ENCODE peak calls at places on chromosome 15, in four cellular contexts. Y is GM23338, H is stomach, L is body of pancreas. F is an unnamed sample.

GRCh38 chr15:81002254-81003022 is 1.7 kb downstream of the TLNRD1 start:
- DNase-seq in Y (peak; percentile 66), H (no peak), L (peak; percentile 26), F (peak; percentile 82)

GRCh38 chr15:41276821-41277220 is 45.8 kb downstream of the CHP1 start:
- DNase-seq in H (no peak), L (no peak), Y (no peak), F (no peak)

GRCh38 chr15:31024979-31025378 is 33.6 kb upstream of the MTMR10 start:
- DNase-seq in L (no peak), Y (no peak), H (no peak), F (no peak)

GRCh38 chr15:94385441-94385840 is 154.1 kb downstream of the MCTP2 start:
- DNase-seq in Y (no peak), L (no peak), H (no peak), F (no peak)

GRCh38 chr15:70362911-70363310 is 265.2 kb upstream of the TLE3 start:
- DNase-seq in L (peak; percentile 60), H (peak; percentile 63), Y (peak; percentile 72), F (peak; percentile 86)

GRCh38 chr15:99347609-99348008 is 96.3 kb downstream of the LRRC28 start:
- DNase-seq in H (no peak), Y (no peak), L (no peak), F (no peak)

GRCh38 chr15:23565395-23566069 is at the start of gene MKRN3:
- DNase-seq in H (no peak), L (no peak), Y (no peak), F (no peak)

GRCh38 chr15:66784174-66784573 is 82.1 kb downstream of the SMAD6 start:
- DNase-seq in L (no peak), H (no peak), Y (no peak), F (no peak)

GRCh38 chr15:48577495-48577894 is 68.0 kb downstream of the FBN1 start:
- DNase-seq in L (no peak), H (no peak), Y (no peak), F (no peak)

GRCh38 chr15:32884136-32884535 is 166.3 kb downstream of the GREM1 start:
- DNase-seq in L (no peak), H (no peak), Y (no peak), F (no peak)

GRCh38 chr15:62149729-62150128 is 15.4 kb downstream of the C2CD4B start:
- DNase-seq in Y (no peak), H (no peak), L (no peak), F (no peak)

GRCh38 chr15:68450192-68450591 is 18.2 kb upstream of the ITGA11 start:
- DNase-seq in L (no peak), H (no peak), Y (no peak), F (no peak)

GRCh38 chr15:68821898-68822380 is 1.2 kb upstream of the ANP32A start:
- DNase-seq in Y (peak; percentile 48), H (no peak), L (peak; percentile 38), F (no peak)

GRCh38 chr15:36373549-36373948 is 205.9 kb upstream of the CDIN1 start:
- DNase-seq in H (no peak), Y (no peak), L (no peak), F (no peak)

GRCh38 chr15:89052474-89052873 is 35.8 kb upstream of the ABHD2 start:
- DNase-seq in Y (no peak), L (no peak), H (no peak), F (no peak)

GRCh38 chr15:84620626-84621025 is 19.8 kb downstream of the ZSCAN2 start:
- DNase-seq in Y (no peak), H (no peak), L (no peak), F (no peak)

GRCh38 chr15:78034495-78035191 is 42.9 kb downstream of the TBC1D2B start:
- DNase-seq in H (peak; percentile 66), Y (no peak), L (peak; percentile 68), F (no peak)

GRCh38 chr15:41462396-41462795 is 31.3 kb upstream of the ITPKA start:
- DNase-seq in H (no peak), Y (no peak), L (no peak), F (no peak)

GRCh38 chr15:99385865-99386264 is 134.6 kb downstream of the LRRC28 start:
- DNase-seq in L (peak; percentile 60), H (peak; percentile 65), Y (no peak), F (no peak)

GRCh38 chr15:38828031-38828532 is 263.5 kb upstream of the RASGRP1 start:
- DNase-seq in Y (no peak), H (no peak), L (no peak), F (no peak)

GRCh38 chr15:68310811-68311463 is 33.4 kb downstream of the FEM1B start:
- DNase-seq in H (peak; percentile 23), L (no peak), Y (no peak), F (peak; percentile 25)

GRCh38 chr15:92811514-92811913 is 88.6 kb upstream of the CHD2 start:
- DNase-seq in L (peak; percentile 83), H (no peak), Y (no peak), F (no peak)

GRCh38 chr15:67186226-67186649 is 68.2 kb downstream of the AAGAB start:
- DNase-seq in L (peak; percentile 44), H (no peak), Y (no peak), F (no peak)

GRCh38 chr15:53721334-53722087 is 38.0 kb downstream of the WDR72 start:
- DNase-seq in L (no peak), Y (no peak), H (no peak), F (no peak)

GRCh38 chr15:40815042-40815678 is 7.9 kb upstream of the DNAJC17 start:
- DNase-seq in L (peak; percentile 50), Y (no peak), H (peak; percentile 37), F (no peak)

GRCh38 chr15:90869601-90870353 is 1.4 kb downstream of the FURIN start:
- DNase-seq in H (no peak), L (peak; percentile 53), Y (peak; percentile 72), F (peak; percentile 70)
- H3K4me3 ChIP-seq in H (peak overlapping the region; percentile 93), L (no peak overlapping the region), Y (no peak overlapping the region), F (no peak overlapping the region)

DNA sequence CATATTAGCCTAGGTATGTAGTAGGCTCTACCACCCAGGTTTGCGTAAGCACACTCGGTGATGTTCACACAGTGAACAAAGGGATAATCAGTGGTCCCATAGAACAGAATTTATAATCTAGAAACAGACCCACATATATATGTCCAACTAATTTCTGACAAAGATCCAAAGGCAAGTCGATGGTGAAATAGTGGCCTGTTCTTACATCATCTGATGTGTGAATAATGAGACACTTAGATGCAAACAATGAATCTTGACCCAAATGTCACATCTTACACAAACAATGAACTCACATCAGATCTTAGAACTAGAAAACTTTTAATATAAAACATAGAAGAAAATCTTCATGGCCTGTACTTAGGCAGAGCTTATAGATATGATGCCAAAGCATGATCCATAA is 17.6 kb upstream of the TM2D3 start:
- DNase-seq in L (no peak), Y (no peak), H (no peak), F (no peak)
- H3K36me3 ChIP-seq in L (no peaks in the 10 kb centered on the region), Y (peaks cover 3% of the 10 kb centered on the region), H (peaks cover 70% of the 10 kb centered on the region), F (no peaks in the 10 kb centered on the region)

GRCh38 chr15:73078291-73078690 is 26.0 kb downstream of the NEO1 start:
- DNase-seq in Y (no peak), L (no peak), H (no peak), F (no peak)

GRCh38 chr15:73074241-73074640 is 22.0 kb downstream of the NEO1 start:
- DNase-seq in L (no peak), H (no peak), Y (no peak), F (no peak)

GRCh38 chr15:73075151-73075859 is 23.0 kb downstream of the NEO1 start:
- DNase-seq in L (no peak), H (no peak), Y (no peak), F (no peak)

GRCh38 chr15:73069109-73069508 is 16.8 kb downstream of the NEO1 start:
- DNase-seq in L (peak; percentile 58), H (no peak), Y (no peak), F (no peak)

DNA sequence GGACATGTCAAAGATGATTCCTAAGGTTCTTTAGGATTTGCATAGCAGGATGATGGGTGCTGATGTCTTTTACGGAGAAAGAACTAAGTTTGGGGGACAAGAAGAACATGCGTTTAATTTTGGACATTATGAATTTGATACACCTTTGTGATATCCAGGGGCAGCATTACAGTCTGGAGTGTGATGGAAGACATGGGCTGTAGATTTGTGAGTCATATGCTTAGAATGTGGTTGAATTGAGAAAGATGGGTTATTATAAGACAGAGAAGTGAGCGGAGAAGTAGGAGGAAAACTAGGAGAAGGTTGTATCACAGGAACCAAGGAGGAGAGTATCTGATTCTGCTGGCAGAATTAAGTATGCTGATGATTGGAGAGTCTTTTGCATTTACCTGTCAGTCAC is 20.6 kb downstream of the NEO1 start:
- DNase-seq in H (no peak), Y (no peak), L (no peak), F (no peak)
- H3K27me3 ChIP-seq in H (no peaks in the 10 kb centered on the region), Y (no peaks in the 10 kb centered on the region), L (no peaks in the 10 kb centered on the region), F (no peaks in the 10 kb centered on the region)

GRCh38 chr15:57323806-57324589 is 52.3 kb upstream of the CGNL1 start:
- DNase-seq in H (no peak), L (no peak), Y (peak; percentile 60), F (peak; percentile 83)
- H3K4me3 ChIP-seq in H (no peak overlapping the region), L (no peak overlapping the region), Y (no peak overlapping the region), F (no peak overlapping the region)

GRCh38 chr15:63699391-63699790 is 102.2 kb downstream of the FBXL22 start:
- DNase-seq in Y (no peak), H (no peak), L (no peak), F (no peak)

GRCh38 chr15:63698731-63699130 is 101.5 kb downstream of the FBXL22 start:
- DNase-seq in L (no peak), Y (no peak), H (no peak), F (no peak)

DNA sequence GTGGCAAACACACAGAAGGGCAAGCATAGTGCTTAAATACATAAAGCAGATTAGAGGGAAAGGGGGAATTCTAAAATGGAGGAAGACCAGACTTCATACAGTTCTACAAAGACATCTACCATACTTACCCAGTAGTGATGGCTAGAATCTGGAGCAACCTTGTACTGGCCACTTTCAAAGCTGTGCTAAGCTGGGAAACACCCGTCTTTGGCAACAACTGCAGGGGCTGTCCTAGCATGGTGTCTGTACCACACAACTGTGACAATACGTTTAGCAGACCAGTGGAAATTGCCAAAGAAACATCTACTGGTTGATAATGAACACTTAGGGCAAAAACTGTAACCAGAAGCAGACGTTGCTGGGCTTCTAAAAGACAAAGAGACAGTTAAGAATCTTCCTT is 97.0 kb downstream of the FBXL22 start:
- DNase-seq in L (no peak), H (no peak), Y (no peak), F (no peak)
- H3K36me3 ChIP-seq in L (no peaks in the 10 kb centered on the region), H (peaks cover 97% of the 10 kb centered on the region), Y (peaks cover 8% of the 10 kb centered on the region), F (peaks cover 4% of the 10 kb centered on the region)

GRCh38 chr15:51094606-51095569 is at the start of gene TNFAIP8L3:
- DNase-seq in H (no peak), Y (peak; percentile 63), L (peak; percentile 18), F (peak; percentile 88)
- H3K27me3 ChIP-seq in H (peaks cover 46% of the 10 kb centered on the region), Y (peaks cover 72% of the 10 kb centered on the region), L (peaks cover 7% of the 10 kb centered on the region), F (peaks cover 63% of the 10 kb centered on the region)